ENCODE peak calls at places on chromosome 11, in eight cellular contexts. F, M, E, L, K, H, V and W are unnamed samples.

GRCh38 chr11:60765355-60765754 is 8.7 kb downstream of the MS4A15 start:
- DNase-seq in V (no peak), L (no peak), E (no peak), H (no peak), M (no peak), K (no peak), F (no peak), W (no peak)

GRCh38 chr11:16154715-16155396 is 201.5 kb downstream of the SOX6 start:
- DNase-seq in M (peak; percentile 10), F (no peak), E (peak; percentile 32), L (peak; percentile 58), V (no peak), H (no peak), K (no peak), W (no peak)

GRCh38 chr11:79348976-79349682 is 91.7 kb downstream of the TENM4 start:
- DNase-seq in L (no peak), V (no peak), M (no peak), F (no peak), H (no peak), E (no peak), K (no peak), W (no peak)

GRCh38 chr11:34976496-34976895 is 60.1 kb downstream of the PDHX start:
- DNase-seq in H (no peak), K (no peak), E (no peak), L (no peak), M (no peak), V (no peak), F (no peak), W (no peak)

GRCh38 chr11:10019906-10020682 is 273.9 kb downstream of the SBF2 start:
- DNase-seq in H (no peak), F (no peak), M (no peak), V (no peak), E (no peak), K (no peak), L (no peak), W (no peak)

GRCh38 chr11:131951146-131951545 is 580.7 kb downstream of the NTM start:
- DNase-seq in V (no peak), F (no peak), E (no peak), L (no peak), H (no peak), K (no peak), M (no peak), W (no peak)

GRCh38 chr11:128518493-128519207 is 68.7 kb downstream of the ETS1 start:
- DNase-seq in H (no peak), V (no peak), E (peak; percentile 63), K (no peak), L (no peak), M (no peak), F (peak; percentile 45), W (no peak)

GRCh38 chr11:14852571-14853177 is 39.4 kb downstream of the CYP2R1 start:
- DNase-seq in L (no peak), F (no peak), V (no peak), K (no peak), E (no peak), M (no peak), H (no peak), W (no peak)

GRCh38 chr11:110148775-110149744 is 55.9 kb downstream of the ZC3H12C start:
- DNase-seq in H (no peak), M (peak; percentile 47), L (peak; percentile 73), V (no peak), F (peak; percentile 89), K (no peak), E (peak; percentile 61), W (no peak)

GRCh38 chr11:112216591-112217105 is 9.6 kb upstream of the PTS start:
- DNase-seq in V (no peak), H (no peak), E (peak; percentile 42), F (no peak), M (peak; percentile 43), L (no peak), K (no peak), W (no peak)

GRCh38 chr11:13009476-13009920 is 382 bp downstream of the RASSF10 start:
- DNase-seq in E (peak; percentile 25), K (peak; percentile 76), L (no peak), F (no peak), V (no peak), H (no peak), M (no peak), W (no peak)

GRCh38 chr11:71525938-71526495 is 1.1 kb upstream of the KRTAP5-7 start:
- DNase-seq in E (no peak), K (no peak), L (no peak), F (no peak), V (no peak), M (no peak), H (no peak), W (no peak)

GRCh38 chr11:36411202-36411640 is 98.9 kb downstream of the TRAF6 start:
- DNase-seq in E (no peak), H (no peak), K (no peak), L (no peak), V (no peak), M (no peak), F (no peak), W (no peak)

GRCh38 chr11:82858556-82859091 is 41.6 kb downstream of the PRCP start:
- DNase-seq in K (no peak), E (peak; percentile 59), M (peak; percentile 65), H (no peak), F (peak; percentile 69), L (peak; percentile 25), V (peak; percentile 69), W (no peak)

GRCh38 chr11:68354181-68354872 is 41.9 kb downstream of the LRP5 start:
- DNase-seq in F (peak; percentile 95), M (peak; percentile 81), E (peak; percentile 93), H (no peak), V (peak; percentile 70), L (peak; percentile 90), K (peak; percentile 93), W (no peak)

GRCh38 chr11:8017894-8018741 is 31.0 kb downstream of the EIF3F start:
- DNase-seq in H (no peak), F (peak; percentile 17), E (peak; percentile 8), L (no peak), K (no peak), V (no peak), M (peak; percentile 28), W (no peak)

GRCh38 chr11:128095459-128096096 is 491.8 kb downstream of the ETS1 start:
- DNase-seq in H (no peak), K (no peak), E (peak; percentile 88), L (peak; percentile 83), V (peak; percentile 2), F (peak; percentile 88), M (peak; percentile 93), W (no peak)

GRCh38 chr11:74671520-74672196 is 59.6 kb downstream of the CHRDL2 start:
- DNase-seq in M (peak; percentile 39), K (no peak), L (no peak), E (peak; percentile 45), V (no peak), F (peak; percentile 70), H (no peak), W (no peak)

GRCh38 chr11:33835143-33835878 is 56.6 kb downstream of the LMO2 start:
- DNase-seq in K (no peak), H (no peak), F (peak; percentile 58), E (peak; percentile 72), L (peak; percentile 76), V (no peak), M (peak; percentile 84), W (no peak)

GRCh38 chr11:108871152-108871551 is 206.3 kb downstream of the DDX10 start:
- DNase-seq in L (peak; percentile 56), E (peak; percentile 81), V (no peak), M (peak; percentile 45), H (no peak), F (peak; percentile 82), K (no peak), W (no peak)

GRCh38 chr11:95154514-95154913 is 64.9 kb downstream of the ENDOD1 start:
- DNase-seq in F (peak; percentile 73), V (no peak), H (peak; percentile 43), K (no peak), L (peak; percentile 62), M (no peak), E (peak; percentile 54), W (peak; percentile 47)
- TF ChIP-seq CTCF in F (peak; percentile 58), V (peak; percentile 76), H (peak; percentile 72), K (peak; percentile 34), L (peak; percentile 83), M (peak; percentile 27), E (peak; percentile 69), W (peak; percentile 59)

GRCh38 chr11:32333335-32333991 is 101.9 kb downstream of the WT1 start:
- DNase-seq in V (no peak), K (peak; percentile 84), H (peak; percentile 62), L (peak; percentile 21), M (no peak), F (peak; percentile 64), E (peak; percentile 45), W (peak; percentile 75)
- TF ChIP-seq CTCF in V (peak; percentile 74), K (no peak), H (peak; percentile 55), L (peak; percentile 54), M (no peak), F (peak; percentile 45), E (peak; percentile 53), W (no peak)

GRCh38 chr11:24437123-24437522 is 59.7 kb upstream of the LUZP2 start:
- DNase-seq in H (no peak), E (no peak), F (no peak), V (no peak), M (no peak), K (no peak), L (no peak), W (no peak)
- TF ChIP-seq CTCF in H (no peak), E (no peak), F (no peak), V (no peak), M (no peak), K (no peak), L (no peak), W (no peak)

GRCh38 chr11:45771194-45771941 is 33.6 kb upstream of the SLC35C1 start:
- DNase-seq in E (peak; percentile 41), F (peak; percentile 54), H (peak; percentile 87), L (peak; percentile 39), V (peak; percentile 42), M (peak; percentile 9), K (peak; percentile 86), W (peak; percentile 87)

GRCh38 chr11:45773271-45774022 is 31.5 kb upstream of the SLC35C1 start:
- DNase-seq in E (no peak), F (no peak), V (no peak), K (no peak), L (no peak), H (no peak), M (no peak), W (no peak)

GRCh38 chr11:45774023-45774655 is 30.8 kb upstream of the SLC35C1 start:
- DNase-seq in H (no peak), F (no peak), V (no peak), E (no peak), L (no peak), K (no peak), M (no peak), W (no peak)

GRCh38 chr11:45769960-45770359 is 35.0 kb upstream of the SLC35C1 start:
- DNase-seq in H (no peak), E (no peak), F (no peak), K (no peak), V (no peak), L (no peak), M (no peak), W (no peak)

DNA sequence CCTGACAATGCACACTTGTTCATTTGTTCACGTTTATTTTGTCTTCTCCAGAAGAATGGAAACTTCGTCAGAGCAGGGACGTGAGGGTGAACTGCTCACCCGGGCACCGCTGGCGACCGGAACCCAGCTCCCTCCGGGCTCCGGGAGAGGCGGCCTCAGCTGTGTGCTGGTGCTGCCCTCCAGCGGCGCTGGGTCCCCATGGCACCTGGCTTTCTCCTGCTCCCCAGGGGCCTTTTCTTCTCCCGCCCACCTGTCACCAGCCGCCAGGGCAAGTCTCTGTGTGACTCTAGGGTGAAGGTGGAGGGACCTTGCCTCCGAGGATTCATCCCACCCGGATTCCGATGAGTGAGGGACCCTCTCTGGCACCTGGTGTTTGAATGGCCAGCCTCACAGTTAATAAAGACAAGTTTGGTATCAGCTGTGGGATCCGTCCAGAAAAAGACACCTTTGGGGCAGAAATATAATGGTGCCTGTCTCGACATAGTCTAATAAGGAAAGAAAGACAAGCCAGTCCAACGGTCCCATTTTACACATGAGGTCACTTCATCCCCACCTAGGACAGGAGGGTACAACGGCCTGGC is 32.9 kb upstream of the SLC35C1 start:
- DNase-seq in K (peak; percentile 97), E (peak; percentile 74), V (peak; percentile 42), L (peak; percentile 62), H (peak; percentile 81), M (peak; percentile 62), F (peak; percentile 80), W (peak; percentile 92)
- TF ChIP-seq CTCF in K (peak; percentile 91), E (peak; percentile 95), V (peak; percentile 92), L (peak; percentile 98), H (peak; percentile 92), M (peak; percentile 85), F (peak; percentile 96), W (peak; percentile 86)